ENCODE peak calls at places on chromosomes 7 and 10, in ten cellular contexts. I is mucosa of gallbladder; H is COR-L47; A is activated naive CD8-positive, alpha-beta T cell treated with anti-CD3 and anti-CD28 coated beads, Interleukin-2, amount 50 U/mL, for 24 hours; D is naive thymus-derived CD8-positive, alpha-beta T cell; Y is endodermal cell; Q is endothelial cell of umbilical vein; F is NCI-H345; L is AG08395; P is activated T-cell treated with anti-CD3 and anti-CD28 coated beads, Interleukin-2, amount 50 U/mL, for 72 hours. T is an unnamed sample.
A peak's percentile ranks its signal among the peaks of the same experiment; 100 is the strongest.

GRCh38 chr7:105245398-105246099 is 143.2 kb downstream of the SRPK2 start:
- DNase-seq in D (no peak), Y (no peak), Q (no peak), I (no peak), A (no peak), L (no peak), H (peak; percentile 21), P (no peak), F (peak; percentile 6), T (no peak)

GRCh38 chr7:76020031-76020714 is 25.8 kb upstream of the TMEM120A start:
- DNase-seq in D (peak; percentile 62), Y (peak; percentile 91), A (peak; percentile 76), Q (peak; percentile 71), P (peak; percentile 78), L (peak; percentile 87), F (peak; percentile 46), H (peak; percentile 74), I (peak; percentile 67), T (peak; percentile 65)

GRCh38 chr7:926061-927030 is 28.1 kb downstream of the ADAP1 start:
- DNase-seq in Y (no peak), Q (no peak), F (no peak), A (no peak), H (no peak), I (no peak), D (no peak), L (no peak), P (no peak), T (no peak)

GRCh38 chr10:50275650-50276235 is 24.4 kb upstream of the ASAH2 start:
- DNase-seq in L (peak; percentile 35), I (peak; percentile 13), Y (peak; percentile 84), F (peak; percentile 50), D (no peak), H (no peak), Q (peak; percentile 39), P (peak; percentile 34), A (peak; percentile 51), T (no peak)

GRCh38 chr10:133309720-133310398 is 1.1 kb downstream of the ZNF511 start:
- DNase-seq in D (no peak), Y (no peak), Q (no peak), I (no peak), A (no peak), F (peak; percentile 67), H (peak; percentile 47), P (no peak), L (no peak), T (no peak)

GRCh38 chr7:12638851-12639467 is 48.5 kb upstream of the ARL4A start:
- DNase-seq in Q (peak; percentile 50), I (no peak), L (peak; percentile 40), A (no peak), Y (no peak), P (no peak), D (no peak), H (peak; percentile 43), F (peak; percentile 45), T (peak; percentile 14)

GRCh38 chr10:58994226-58995057 is 182.0 kb upstream of the PHYHIPL start:
- DNase-seq in A (no peak), I (no peak), H (no peak), F (no peak), D (no peak), P (no peak), L (no peak), Q (no peak), Y (no peak), T (no peak)

GRCh38 chr10:90925078-90926029 is 4.5 kb upstream of the ANKRD1 start:
- DNase-seq in H (no peak), A (no peak), F (no peak), Y (peak; percentile 87), L (no peak), P (no peak), Q (no peak), D (no peak), I (no peak), T (no peak)

GRCh38 chr7:610531-611280 is 91.1 kb upstream of the PDGFA start:
- DNase-seq in P (no peak), H (no peak), L (no peak), Q (peak; percentile 74), D (no peak), F (no peak), Y (no peak), A (peak; percentile 39), I (no peak), T (peak; percentile 10)

GRCh38 chr7:29956477-29956836 is 33.1 kb downstream of the SCRN1 start:
- DNase-seq in A (no peak), D (no peak), Y (no peak), F (no peak), H (no peak), L (no peak), P (no peak), Q (no peak), I (no peak), T (no peak)

GRCh38 chr7:39709768-39710291 is 86.5 kb downstream of the RALA start:
- DNase-seq in F (peak; percentile 65), P (no peak), Y (no peak), H (no peak), Q (peak; percentile 61), I (peak; percentile 24), D (no peak), A (no peak), L (peak; percentile 78), T (no peak)

GRCh38 chr7:139972000-139972399 is 90.8 kb downstream of the PARP12 start:
- DNase-seq in Q (no peak), H (peak; percentile 9), F (peak; percentile 67), L (no peak), Y (peak; percentile 72), I (no peak), P (no peak), D (no peak), A (no peak), T (no peak)

GRCh38 chr7:99365318-99366141 is 9.0 kb upstream of the ARPC1B start:
- DNase-seq in Q (peak; percentile 44), Y (peak; percentile 88), D (peak; percentile 64), A (peak; percentile 60), F (peak; percentile 8), I (peak; percentile 41), L (no peak), P (peak; percentile 60), H (peak; percentile 14), T (peak; percentile 32)

GRCh38 chr7:37027104-37027503 is 302.8 kb upstream of the AOAH start:
- DNase-seq in A (no peak), H (no peak), F (no peak), P (no peak), L (no peak), D (no peak), Y (peak; percentile 42), Q (no peak), I (no peak), T (no peak)

GRCh38 chr10:79266543-79267312 is 80.5 kb upstream of the PPIF start:
- DNase-seq in L (peak; percentile 95), H (no peak), Y (no peak), F (no peak), D (no peak), A (no peak), I (peak; percentile 70), P (peak; percentile 60), Q (peak; percentile 92), T (no peak)

GRCh38 chr7:44258865-44259546 is 58.2 kb downstream of the YKT6 start:
- DNase-seq in P (no peak), Y (no peak), D (no peak), F (no peak), A (no peak), I (no peak), Q (no peak), H (no peak), L (no peak), T (no peak)

GRCh38 chr7:90973146-90973545 is 291.1 kb upstream of the FZD1 start:
- DNase-seq in D (no peak), A (no peak), I (no peak), Y (no peak), L (peak; percentile 15), Q (no peak), F (no peak), H (no peak), P (no peak), T (no peak)

GRCh38 chr10:102401735-102402511 is 6.4 kb downstream of the NFKB2 start:
- DNase-seq in H (no peak), F (no peak), D (no peak), I (no peak), Y (peak; percentile 72), Q (no peak), P (no peak), L (peak; percentile 43), A (no peak), T (no peak)

GRCh38 chr10:1057106-1057657 is 997 bp downstream of the WDR37 start:
- DNase-seq in Q (peak; percentile 49), P (no peak), L (no peak), D (no peak), A (no peak), H (no peak), Y (no peak), I (no peak), F (no peak), T (peak; percentile 19)

GRCh38 chr10:14349081-14349480 is 18.4 kb upstream of the FRMD4A start:
- DNase-seq in H (no peak), Y (no peak), D (no peak), L (no peak), F (no peak), P (no peak), I (no peak), Q (no peak), A (no peak), T (no peak)

GRCh38 chr10:75451927-75452326 is 20.5 kb downstream of the LRMDA start:
- DNase-seq in A (no peak), I (no peak), F (no peak), Y (peak; percentile 40), L (no peak), P (no peak), Q (no peak), H (no peak), D (no peak), T (no peak)

GRCh38 chr7:129540340-129540739 is 38.0 kb downstream of the SMKR1 start:
- DNase-seq in F (no peak), I (no peak), H (no peak), L (no peak), P (no peak), Y (peak; percentile 56), A (no peak), Q (no peak), D (no peak), T (no peak)

GRCh38 chr7:27210441-27211083 is 10.7 kb upstream of the HOXA13 start:
- DNase-seq in L (peak; percentile 50), I (peak; percentile 37), D (no peak), H (no peak), Q (no peak), F (no peak), A (peak; percentile 62), P (peak; percentile 58), Y (peak; percentile 90), T (no peak)

GRCh38 chr10:6603142-6604125 is 23.4 kb upstream of the PRKCQ start:
- DNase-seq in Y (no peak), F (no peak), Q (no peak), D (no peak), A (no peak), P (no peak), I (no peak), L (no peak), H (no peak), T (no peak)

GRCh38 chr7:131570401-131570800 is 14.0 kb upstream of the PODXL start:
- DNase-seq in L (no peak), H (no peak), F (no peak), P (no peak), D (no peak), A (no peak), I (no peak), Q (no peak), Y (peak; percentile 36), T (no peak)

GRCh38 chr10:74103560-74104248 is 46.9 kb downstream of the AP3M1 start:
- DNase-seq in L (peak; percentile 22), P (no peak), I (no peak), Y (no peak), Q (peak; percentile 37), F (no peak), A (no peak), H (no peak), D (no peak), T (no peak)

GRCh38 chr10:35043796-35044344 is 46.3 kb downstream of the CUL2 start:
- DNase-seq in H (no peak), D (no peak), Y (no peak), P (no peak), L (no peak), Q (no peak), F (no peak), I (no peak), A (no peak), T (no peak)

GRCh38 chr10:48572414-48572813 is 32.5 kb downstream of the ARHGAP22 start:
- DNase-seq in L (peak; percentile 69), Q (no peak), D (no peak), F (no peak), Y (peak; percentile 12), I (no peak), P (no peak), A (no peak), H (no peak), T (no peak)